ENCODE peak calls at places on chromosome 21, in six cellular contexts. D, H, G, I, L and X are unnamed samples.

GRCh38 chr21:41616063-41616591 is 108.2 kb upstream of the TMPRSS2 start:
- DNase-seq in D (no peak), H (peak), G (no peak), I (no peak), L (peak), X (no peak)

GRCh38 chr21:35738342-35738961 is 321.9 kb downstream of the SETD4 start:
- DNase-seq in D (no peak), H (no peak), G (peak), I (no peak), L (no peak), X (no peak)

GRCh38 chr21:43731891-43732711 is 13.2 kb downstream of the PDXK start:
- DNase-seq in D (no peak), H (no peak), G (no peak), I (no peak), L (peak), X (no peak)

GRCh38 chr21:23026878-23027277 is 2028.7 kb downstream of the NCAM2 start:
- DNase-seq in D (no peak), H (no peak), G (no peak), I (no peak), L (no peak), X (no peak)

GRCh38 chr21:45938453-45938755 is 43.2 kb upstream of the COL6A1 start:
- DNase-seq in D (no peak), H (no peak), G (no peak), I (no peak), L (no peak), X (no peak)

GRCh38 chr21:42156690-42157605 is 62.0 kb upstream of the ABCG1 start:
- DNase-seq in D (peak), H (no peak), G (no peak), I (no peak), L (no peak), X (no peak)

GRCh38 chr21:28906236-28906635 is 86.4 kb downstream of the LTN1 start:
- DNase-seq in D (no peak), H (no peak), G (no peak), I (no peak), L (no peak), X (no peak)

GRCh38 chr21:27734146-27734545 is 767.3 kb upstream of the ADAMTS5 start:
- DNase-seq in D (no peak), H (peak), G (no peak), I (no peak), L (no peak), X (peak)

GRCh38 chr21:35563885-35564451 is 496.4 kb downstream of the SETD4 start:
- DNase-seq in D (no peak), H (peak), G (peak), I (no peak), L (peak), X (no peak)

GRCh38 chr21:14120091-14120734 is 90.5 kb downstream of the LIPI start:
- DNase-seq in D (peak), H (no peak), G (peak), I (no peak), L (no peak), X (no peak)

GRCh38 chr21:32371913-32372314 is 20.9 kb downstream of the URB1 start:
- DNase-seq in D (no peak), H (peak), G (no peak), I (no peak), L (no peak), X (peak)

GRCh38 chr21:29300547-29301138 is 1.9 kb downstream of the BACH1 start:
- DNase-seq in D (no peak), H (no peak), G (peak), I (peak), L (no peak), X (no peak)

GRCh38 chr21:34313116-34313515 is 50.7 kb upstream of the KCNE2 start:
- DNase-seq in D (no peak), H (no peak), G (no peak), I (no peak), L (no peak), X (peak)

GRCh38 chr21:32140212-32141008 is 138.4 kb downstream of the MIS18A start:
- DNase-seq in D (no peak), H (no peak), G (no peak), I (no peak), L (no peak), X (no peak)

GRCh38 chr21:21897275-21897883 is 899.2 kb downstream of the NCAM2 start:
- DNase-seq in D (no peak), H (peak), G (no peak), I (no peak), L (no peak), X (peak)

GRCh38 chr21:25733859-25734653 is 648 bp downstream of the ATP5PF start:
- DNase-seq in D (no peak), H (no peak), G (peak), I (no peak), L (no peak), X (no peak)

GRCh38 chr21:38037416-38037815 is 121.2 kb upstream of the KCNJ6 start:
- DNase-seq in D (no peak), H (peak), G (peak), I (no peak), L (no peak), X (no peak)

GRCh38 chr21:39527664-39528381 is 76.1 kb downstream of the SH3BGR start:
- DNase-seq in D (no peak), H (no peak), G (peak), I (no peak), L (no peak), X (no peak)

GRCh38 chr21:45882641-45883040 is 98.9 kb upstream of the COL6A1 start:
- DNase-seq in D (no peak), H (no peak), G (no peak), I (no peak), L (no peak), X (no peak)

GRCh38 chr21:33386222-33386784 is 16.9 kb upstream of the IFNGR2 start:
- DNase-seq in D (no peak), H (no peak), G (no peak), I (no peak), L (no peak), X (no peak)

GRCh38 chr21:41675574-41675973 is 91.3 kb downstream of the RIPK4 start:
- DNase-seq in D (no peak), H (no peak), G (no peak), I (no peak), L (no peak), X (no peak)

GRCh38 chr21:22575165-22575584 is 1577.0 kb downstream of the NCAM2 start:
- DNase-seq in D (no peak), H (no peak), G (peak), I (no peak), L (no peak), X (no peak)

GRCh38 chr21:26087223-26087918 is 83.2 kb downstream of the APP start:
- DNase-seq in D (no peak), H (no peak), G (peak), I (no peak), L (no peak), X (no peak)

GRCh38 chr21:45049725-45050359 is 24.5 kb upstream of the ADARB1 start:
- DNase-seq in D (no peak), H (no peak), G (peak), I (no peak), L (peak), X (no peak)

GRCh38 chr21:37077403-37077802 is 4.3 kb downstream of the TTC3 start:
- DNase-seq in D (no peak), H (no peak), G (no peak), I (no peak), L (no peak), X (no peak)

GRCh38 chr21:45334134-45334533 is 46.4 kb upstream of the POFUT2 start:
- DNase-seq in D (no peak), H (no peak), G (no peak), I (no peak), L (no peak), X (no peak)

GRCh38 chr21:45302082-45303061 is 14.7 kb upstream of the POFUT2 start:
- DNase-seq in D (peak), H (peak), G (peak), I (no peak), L (peak), X (no peak)

GRCh38 chr21:24594082-24594481 is 1013.2 kb downstream of the MRPL39 start:
- DNase-seq in D (no peak), H (no peak), G (no peak), I (no peak), L (no peak), X (no peak)